ENCODE peak calls at places on chromosomes 5 and 9, in six cellular contexts. One of them, this sample, is unnamed.

GRCh38 chr5:149792963-149793362 is 62.9 kb downstream of the PPARGC1B start:
- DNase-seq in lung: no peak
- DNase-seq in skeletal muscle cell: no peak
- DNase-seq in stimulated activated CD4-positive, alpha-beta T cell treated with anti-CD3 and anti-CD28 coated beads, TNF-alpha, amount 100 ng/mL, for 48 hours: no peak
- DNase-seq in NCI-H2081: no peak
- DNase-seq in posterior cingulate gyrus: no peak
- DNase-seq in this sample: peak; percentile 9

GRCh38 chr5:123659006-123659405 is 147.0 kb downstream of the CSNK1G3 start:
- DNase-seq in lung: no peak
- DNase-seq in stimulated activated CD4-positive, alpha-beta T cell treated with anti-CD3 and anti-CD28 coated beads, TNF-alpha, amount 100 ng/mL, for 48 hours: no peak
- DNase-seq in posterior cingulate gyrus: no peak
- DNase-seq in NCI-H2081: no peak
- DNase-seq in skeletal muscle cell: no peak
- DNase-seq in this sample: no peak

GRCh38 chr5:77960863-77961396 is 184.8 kb upstream of the TBCA start:
- DNase-seq in NCI-H2081: no peak
- DNase-seq in posterior cingulate gyrus: no peak
- DNase-seq in skeletal muscle cell: no peak
- DNase-seq in lung: no peak
- DNase-seq in stimulated activated CD4-positive, alpha-beta T cell treated with anti-CD3 and anti-CD28 coated beads, TNF-alpha, amount 100 ng/mL, for 48 hours: no peak
- DNase-seq in this sample: no peak

GRCh38 chr9:77649109-77649812 is 1.1 kb upstream of the GNA14 start:
- DNase-seq in NCI-H2081: no peak
- DNase-seq in skeletal muscle cell: no peak
- DNase-seq in stimulated activated CD4-positive, alpha-beta T cell treated with anti-CD3 and anti-CD28 coated beads, TNF-alpha, amount 100 ng/mL, for 48 hours: no peak
- DNase-seq in lung: no peak
- DNase-seq in posterior cingulate gyrus: no peak
- DNase-seq in this sample: no peak

GRCh38 chr5:55603947-55604346 is 69.2 kb upstream of the PLPP1 start:
- DNase-seq in lung: no peak
- DNase-seq in posterior cingulate gyrus: no peak
- DNase-seq in skeletal muscle cell: no peak
- DNase-seq in NCI-H2081: no peak
- DNase-seq in stimulated activated CD4-positive, alpha-beta T cell treated with anti-CD3 and anti-CD28 coated beads, TNF-alpha, amount 100 ng/mL, for 48 hours: no peak
- DNase-seq in this sample: peak; percentile 15

GRCh38 chr5:38697013-38697412 is 140.6 kb upstream of the LIFR start:
- DNase-seq in skeletal muscle cell: no peak
- DNase-seq in stimulated activated CD4-positive, alpha-beta T cell treated with anti-CD3 and anti-CD28 coated beads, TNF-alpha, amount 100 ng/mL, for 48 hours: no peak
- DNase-seq in posterior cingulate gyrus: no peak
- DNase-seq in lung: no peak
- DNase-seq in NCI-H2081: no peak
- DNase-seq in this sample: no peak

GRCh38 chr9:128412120-128412790 is 8.4 kb upstream of the CERCAM start:
- DNase-seq in NCI-H2081: peak; percentile 55
- DNase-seq in stimulated activated CD4-positive, alpha-beta T cell treated with anti-CD3 and anti-CD28 coated beads, TNF-alpha, amount 100 ng/mL, for 48 hours: peak; percentile 34
- DNase-seq in posterior cingulate gyrus: peak; percentile 76
- DNase-seq in lung: peak; percentile 35
- DNase-seq in skeletal muscle cell: no peak
- DNase-seq in this sample: peak; percentile 72

GRCh38 chr9:103991698-103992097 is 102.4 kb upstream of the SMC2 start:
- DNase-seq in skeletal muscle cell: peak; percentile 14
- DNase-seq in NCI-H2081: peak; percentile 33
- DNase-seq in lung: no peak
- DNase-seq in stimulated activated CD4-positive, alpha-beta T cell treated with anti-CD3 and anti-CD28 coated beads, TNF-alpha, amount 100 ng/mL, for 48 hours: no peak
- DNase-seq in posterior cingulate gyrus: no peak
- DNase-seq in this sample: no peak

GRCh38 chr9:12775963-12776774 is 1.3 kb downstream of the LURAP1L start:
- DNase-seq in lung: peak; percentile 84
- DNase-seq in skeletal muscle cell: peak; percentile 87
- DNase-seq in stimulated activated CD4-positive, alpha-beta T cell treated with anti-CD3 and anti-CD28 coated beads, TNF-alpha, amount 100 ng/mL, for 48 hours: no peak
- DNase-seq in posterior cingulate gyrus: peak; percentile 79
- DNase-seq in NCI-H2081: peak; percentile 83
- DNase-seq in this sample: peak; percentile 79

GRCh38 chr9:3857673-3858072 is 331.9 kb upstream of the RFX3 start:
- DNase-seq in lung: no peak
- DNase-seq in NCI-H2081: no peak
- DNase-seq in posterior cingulate gyrus: no peak
- DNase-seq in skeletal muscle cell: peak; percentile 88
- DNase-seq in stimulated activated CD4-positive, alpha-beta T cell treated with anti-CD3 and anti-CD28 coated beads, TNF-alpha, amount 100 ng/mL, for 48 hours: no peak
- DNase-seq in this sample: no peak

GRCh38 chr9:70229579-70229978 is 29.2 kb upstream of the SMC5 start:
- DNase-seq in lung: no peak
- DNase-seq in posterior cingulate gyrus: no peak
- DNase-seq in skeletal muscle cell: no peak
- DNase-seq in stimulated activated CD4-positive, alpha-beta T cell treated with anti-CD3 and anti-CD28 coated beads, TNF-alpha, amount 100 ng/mL, for 48 hours: no peak
- DNase-seq in NCI-H2081: peak; percentile 42
- DNase-seq in this sample: no peak

GRCh38 chr9:123978981-123979380 is 32.6 kb upstream of the LHX2 start:
- DNase-seq in posterior cingulate gyrus: no peak
- DNase-seq in lung: no peak
- DNase-seq in stimulated activated CD4-positive, alpha-beta T cell treated with anti-CD3 and anti-CD28 coated beads, TNF-alpha, amount 100 ng/mL, for 48 hours: no peak
- DNase-seq in NCI-H2081: no peak
- DNase-seq in skeletal muscle cell: no peak
- DNase-seq in this sample: no peak

GRCh38 chr9:91298304-91298703 is 63.4 kb downstream of the AUH start:
- DNase-seq in skeletal muscle cell: no peak
- DNase-seq in NCI-H2081: no peak
- DNase-seq in stimulated activated CD4-positive, alpha-beta T cell treated with anti-CD3 and anti-CD28 coated beads, TNF-alpha, amount 100 ng/mL, for 48 hours: no peak
- DNase-seq in posterior cingulate gyrus: no peak
- DNase-seq in lung: no peak
- DNase-seq in this sample: no peak

GRCh38 chr9:93573204-93573828 is 3.1 kb upstream of the PHF2 start:
- DNase-seq in posterior cingulate gyrus: no peak
- DNase-seq in lung: no peak
- DNase-seq in stimulated activated CD4-positive, alpha-beta T cell treated with anti-CD3 and anti-CD28 coated beads, TNF-alpha, amount 100 ng/mL, for 48 hours: no peak
- DNase-seq in NCI-H2081: no peak
- DNase-seq in skeletal muscle cell: no peak
- DNase-seq in this sample: no peak

GRCh38 chr9:38079410-38080105 is 10.5 kb upstream of the SHB start:
- DNase-seq in NCI-H2081: no peak
- DNase-seq in posterior cingulate gyrus: no peak
- DNase-seq in lung: peak; percentile 38
- DNase-seq in stimulated activated CD4-positive, alpha-beta T cell treated with anti-CD3 and anti-CD28 coated beads, TNF-alpha, amount 100 ng/mL, for 48 hours: no peak
- DNase-seq in skeletal muscle cell: peak; percentile 25
- DNase-seq in this sample: no peak

GRCh38 chr5:21709766-21710165 is 1143.4 kb downstream of the CDH12 start:
- DNase-seq in NCI-H2081: no peak
- DNase-seq in skeletal muscle cell: no peak
- DNase-seq in posterior cingulate gyrus: no peak
- DNase-seq in stimulated activated CD4-positive, alpha-beta T cell treated with anti-CD3 and anti-CD28 coated beads, TNF-alpha, amount 100 ng/mL, for 48 hours: no peak
- DNase-seq in lung: no peak
- DNase-seq in this sample: no peak

GRCh38 chr5:170611446-170612088 is 107.7 kb downstream of the KCNIP1 start:
- DNase-seq in posterior cingulate gyrus: no peak
- DNase-seq in stimulated activated CD4-positive, alpha-beta T cell treated with anti-CD3 and anti-CD28 coated beads, TNF-alpha, amount 100 ng/mL, for 48 hours: no peak
- DNase-seq in skeletal muscle cell: no peak
- DNase-seq in lung: no peak
- DNase-seq in NCI-H2081: no peak
- DNase-seq in this sample: no peak

GRCh38 chr5:148146487-148146886 is 21.9 kb upstream of the SPINK14 start:
- DNase-seq in stimulated activated CD4-positive, alpha-beta T cell treated with anti-CD3 and anti-CD28 coated beads, TNF-alpha, amount 100 ng/mL, for 48 hours: no peak
- DNase-seq in lung: no peak
- DNase-seq in NCI-H2081: no peak
- DNase-seq in posterior cingulate gyrus: no peak
- DNase-seq in skeletal muscle cell: no peak
- DNase-seq in this sample: no peak

GRCh38 chr9:7782390-7783120 is 17.0 kb downstream of the DMAC1 start:
- DNase-seq in NCI-H2081: peak; percentile 58
- DNase-seq in stimulated activated CD4-positive, alpha-beta T cell treated with anti-CD3 and anti-CD28 coated beads, TNF-alpha, amount 100 ng/mL, for 48 hours: no peak
- DNase-seq in skeletal muscle cell: no peak
- DNase-seq in posterior cingulate gyrus: no peak
- DNase-seq in lung: no peak
- DNase-seq in this sample: no peak

GRCh38 chr9:12712532-12712931 is 19.3 kb downstream of the TYRP1 start:
- DNase-seq in lung: no peak
- DNase-seq in stimulated activated CD4-positive, alpha-beta T cell treated with anti-CD3 and anti-CD28 coated beads, TNF-alpha, amount 100 ng/mL, for 48 hours: no peak
- DNase-seq in NCI-H2081: no peak
- DNase-seq in posterior cingulate gyrus: no peak
- DNase-seq in skeletal muscle cell: no peak
- DNase-seq in this sample: no peak

GRCh38 chr9:77375956-77376532 is 198.7 kb downstream of the VPS13A start:
- DNase-seq in posterior cingulate gyrus: no peak
- DNase-seq in skeletal muscle cell: peak; percentile 40
- DNase-seq in NCI-H2081: no peak
- DNase-seq in stimulated activated CD4-positive, alpha-beta T cell treated with anti-CD3 and anti-CD28 coated beads, TNF-alpha, amount 100 ng/mL, for 48 hours: no peak
- DNase-seq in lung: no peak
- DNase-seq in this sample: no peak

GRCh38 chr5:176810687-176811501 is 535 bp downstream of the UNC5A start:
- DNase-seq in NCI-H2081: peak; percentile 65
- DNase-seq in stimulated activated CD4-positive, alpha-beta T cell treated with anti-CD3 and anti-CD28 coated beads, TNF-alpha, amount 100 ng/mL, for 48 hours: no peak
- DNase-seq in lung: no peak
- DNase-seq in posterior cingulate gyrus: peak; percentile 78
- DNase-seq in skeletal muscle cell: no peak
- DNase-seq in this sample: peak; percentile 76

GRCh38 chr5:169945831-169946261 is 34.4 kb downstream of the INSYN2B start:
- DNase-seq in skeletal muscle cell: peak; percentile 96
- DNase-seq in lung: peak; percentile 41
- DNase-seq in NCI-H2081: no peak
- DNase-seq in posterior cingulate gyrus: peak; percentile 60
- DNase-seq in stimulated activated CD4-positive, alpha-beta T cell treated with anti-CD3 and anti-CD28 coated beads, TNF-alpha, amount 100 ng/mL, for 48 hours: no peak
- DNase-seq in this sample: peak; percentile 68

GRCh38 chr9:37921546-37922300 is 17.8 kb upstream of the SLC25A51 start:
- DNase-seq in lung: no peak
- DNase-seq in NCI-H2081: no peak
- DNase-seq in posterior cingulate gyrus: no peak
- DNase-seq in skeletal muscle cell: peak; percentile 39
- DNase-seq in stimulated activated CD4-positive, alpha-beta T cell treated with anti-CD3 and anti-CD28 coated beads, TNF-alpha, amount 100 ng/mL, for 48 hours: no peak
- DNase-seq in this sample: no peak

GRCh38 chr9:96510258-96510657 is 60.3 kb downstream of the HABP4 start:
- DNase-seq in skeletal muscle cell: no peak
- DNase-seq in NCI-H2081: no peak
- DNase-seq in stimulated activated CD4-positive, alpha-beta T cell treated with anti-CD3 and anti-CD28 coated beads, TNF-alpha, amount 100 ng/mL, for 48 hours: no peak
- DNase-seq in posterior cingulate gyrus: no peak
- DNase-seq in lung: no peak
- DNase-seq in this sample: no peak

GRCh38 chr5:103354446-103354845 is 95.9 kb downstream of the MACIR start:
- DNase-seq in posterior cingulate gyrus: no peak
- DNase-seq in lung: no peak
- DNase-seq in skeletal muscle cell: no peak
- DNase-seq in stimulated activated CD4-positive, alpha-beta T cell treated with anti-CD3 and anti-CD28 coated beads, TNF-alpha, amount 100 ng/mL, for 48 hours: no peak
- DNase-seq in NCI-H2081: no peak
- DNase-seq in this sample: no peak

GRCh38 chr9:87276851-87277251 is 220.8 kb upstream of the DAPK1 start:
- DNase-seq in stimulated activated CD4-positive, alpha-beta T cell treated with anti-CD3 and anti-CD28 coated beads, TNF-alpha, amount 100 ng/mL, for 48 hours: no peak
- DNase-seq in NCI-H2081: no peak
- DNase-seq in skeletal muscle cell: peak; percentile 56
- DNase-seq in lung: no peak
- DNase-seq in posterior cingulate gyrus: no peak
- DNase-seq in this sample: no peak

GRCh38 chr5:181159286-181160143 is 12.1 kb downstream of the OR2V2 start:
- DNase-seq in stimulated activated CD4-positive, alpha-beta T cell treated with anti-CD3 and anti-CD28 coated beads, TNF-alpha, amount 100 ng/mL, for 48 hours: peak; percentile 82
- DNase-seq in skeletal muscle cell: no peak
- DNase-seq in lung: peak; percentile 86
- DNase-seq in NCI-H2081: peak; percentile 78
- DNase-seq in posterior cingulate gyrus: peak; percentile 84
- DNase-seq in this sample: peak; percentile 76

GRCh38 chr5:76715734-76716455 is at the start of gene F2R:
- DNase-seq in posterior cingulate gyrus: no peak
- DNase-seq in lung: no peak
- DNase-seq in skeletal muscle cell: peak; percentile 21
- DNase-seq in stimulated activated CD4-positive, alpha-beta T cell treated with anti-CD3 and anti-CD28 coated beads, TNF-alpha, amount 100 ng/mL, for 48 hours: no peak
- DNase-seq in NCI-H2081: peak; percentile 34
- DNase-seq in this sample: peak; percentile 5

GRCh38 chr9:123349691-123350480 is 6.1 kb upstream of the CRB2 start:
- DNase-seq in lung: peak; percentile 50
- DNase-seq in stimulated activated CD4-positive, alpha-beta T cell treated with anti-CD3 and anti-CD28 coated beads, TNF-alpha, amount 100 ng/mL, for 48 hours: peak; percentile 42
- DNase-seq in NCI-H2081: peak; percentile 52
- DNase-seq in skeletal muscle cell: no peak
- DNase-seq in posterior cingulate gyrus: no peak
- DNase-seq in this sample: peak; percentile 56

GRCh38 chr5:42951169-42951846 is 88.8 kb downstream of the ANXA2R start:
- DNase-seq in NCI-H2081: peak; percentile 62
- DNase-seq in skeletal muscle cell: no peak
- DNase-seq in stimulated activated CD4-positive, alpha-beta T cell treated with anti-CD3 and anti-CD28 coated beads, TNF-alpha, amount 100 ng/mL, for 48 hours: peak; percentile 69
- DNase-seq in posterior cingulate gyrus: no peak
- DNase-seq in lung: no peak
- DNase-seq in this sample: no peak

GRCh38 chr5:38726279-38726678 is 119.5 kb upstream of the OSMR start:
- DNase-seq in posterior cingulate gyrus: no peak
- DNase-seq in skeletal muscle cell: no peak
- DNase-seq in lung: no peak
- DNase-seq in NCI-H2081: no peak
- DNase-seq in stimulated activated CD4-positive, alpha-beta T cell treated with anti-CD3 and anti-CD28 coated beads, TNF-alpha, amount 100 ng/mL, for 48 hours: no peak
- DNase-seq in this sample: no peak

GRCh38 chr9:81526587-81526986 is 162.8 kb downstream of the TLE1 start:
- DNase-seq in stimulated activated CD4-positive, alpha-beta T cell treated with anti-CD3 and anti-CD28 coated beads, TNF-alpha, amount 100 ng/mL, for 48 hours: no peak
- DNase-seq in posterior cingulate gyrus: no peak
- DNase-seq in skeletal muscle cell: peak; percentile 72
- DNase-seq in NCI-H2081: no peak
- DNase-seq in lung: no peak
- DNase-seq in this sample: no peak

This sample was measured in occipital lobe.